ENCODE peak calls at places on chromosomes 4 and X, in ten cellular contexts. O is cardiac muscle cell, W is adrenal gland, E is PC-9, T is RWPE1, G is psoas muscle, B is prostate gland, D is GM23248, I is right atrium auricular region, X is left lung. J is an unnamed sample.

GRCh38 chr4:87232241-87232640 is 11.8 kb upstream of the KLHL8 start:
- DNase-seq in O (no peak), W (no peak), E (no peak), T (no peak), G (no peak), B (no peak), D (peak), I (no peak), X (no peak), J (peak)

GRCh38 chr4:128310266-128310697 is 22.7 kb upstream of the PGRMC2 start:
- DNase-seq in O (peak), W (peak), E (no peak), T (no peak), G (peak), B (no peak), D (no peak), I (no peak), X (no peak), J (no peak)

GRCh38 chr4:43425206-43425605 is 532.7 kb downstream of the GRXCR1 start:
- DNase-seq in O (no peak), W (no peak), E (no peak), T (no peak), G (no peak), B (no peak), D (no peak), I (no peak), X (no peak), J (no peak)

GRCh38 chr4:113057891-113058290 is 8.4 kb downstream of the ANK2 start:
- DNase-seq in O (no peak), W (no peak), E (peak), T (no peak), G (no peak), B (no peak), D (peak), I (no peak), X (no peak), J (no peak)

GRCh38 chr4:169293343-169294176 is 22.8 kb upstream of the SH3RF1 start:
- DNase-seq in O (no peak), W (peak), E (no peak), T (no peak), G (no peak), B (no peak), D (no peak), I (no peak), X (no peak), J (no peak)

GRCh38 chr4:2413821-2414610 is 4.4 kb downstream of the ZFYVE28 start:
- DNase-seq in O (no peak), W (peak), E (no peak), T (no peak), G (no peak), B (no peak), D (peak), I (no peak), X (no peak), J (no peak)

GRCh38 chr4:15506464-15506863 is 36.8 kb downstream of the CC2D2A start:
- DNase-seq in O (no peak), W (no peak), E (no peak), T (no peak), G (no peak), B (no peak), D (peak), I (no peak), X (no peak), J (no peak)

GRCh38 chr4:87078987-87079469 is 141.4 kb downstream of the KLHL8 start:
- DNase-seq in O (no peak), W (peak), E (no peak), T (no peak), G (peak), B (peak), D (peak), I (peak), X (no peak), J (peak)

GRCh38 chr4:74111990-74112389 is 13.0 kb upstream of the CXCL2 start:
- DNase-seq in O (peak), W (no peak), E (no peak), T (no peak), G (no peak), B (no peak), D (peak), I (no peak), X (peak), J (peak)

GRCh38 chr4:74109116-74109791 is 10.3 kb upstream of the CXCL2 start:
- DNase-seq in O (peak), W (peak), E (peak), T (peak), G (peak), B (no peak), D (peak), I (peak), X (peak), J (peak)

GRCh38 chr4:74111576-74111975 is 12.6 kb upstream of the CXCL2 start:
- DNase-seq in O (no peak), W (no peak), E (no peak), T (no peak), G (no peak), B (no peak), D (no peak), I (no peak), X (no peak), J (peak)

GRCh38 chr4:74109894-74110605 is 11.1 kb upstream of the CXCL2 start:
- DNase-seq in O (no peak), W (no peak), E (no peak), T (peak), G (no peak), B (no peak), D (peak), I (no peak), X (no peak), J (peak)

GRCh38 chr4:74110670-74111069 is 11.7 kb upstream of the CXCL2 start:
- DNase-seq in O (no peak), W (no peak), E (no peak), T (no peak), G (no peak), B (no peak), D (no peak), I (no peak), X (no peak), J (no peak)
- H3K27ac ChIP-seq in O (no peak), W (no peak), E (peak), T (no peak), G (peak), B (no peak), D (peak), I (peak), X (peak), J (no peak)

GRCh38 chr4:124933521-124933920 is 221.0 kb upstream of the ANKRD50 start:
- DNase-seq in O (no peak), W (no peak), E (no peak), T (no peak), G (no peak), B (no peak), D (no peak), I (no peak), X (no peak), J (no peak)

GRCh38 chr4:124934921-124935320 is 222.4 kb upstream of the ANKRD50 start:
- DNase-seq in O (no peak), W (no peak), E (no peak), T (no peak), G (no peak), B (no peak), D (no peak), I (no peak), X (no peak), J (no peak)

GRCh38 chr4:124938836-124939235 is 226.3 kb upstream of the ANKRD50 start:
- DNase-seq in O (no peak), W (no peak), E (no peak), T (no peak), G (no peak), B (no peak), D (no peak), I (no peak), X (no peak), J (no peak)

GRCh38 chr4:124937993-124938392 is 225.5 kb upstream of the ANKRD50 start:
- DNase-seq in O (peak), W (no peak), E (no peak), T (no peak), G (no peak), B (no peak), D (no peak), I (no peak), X (peak), J (no peak)

DNA sequence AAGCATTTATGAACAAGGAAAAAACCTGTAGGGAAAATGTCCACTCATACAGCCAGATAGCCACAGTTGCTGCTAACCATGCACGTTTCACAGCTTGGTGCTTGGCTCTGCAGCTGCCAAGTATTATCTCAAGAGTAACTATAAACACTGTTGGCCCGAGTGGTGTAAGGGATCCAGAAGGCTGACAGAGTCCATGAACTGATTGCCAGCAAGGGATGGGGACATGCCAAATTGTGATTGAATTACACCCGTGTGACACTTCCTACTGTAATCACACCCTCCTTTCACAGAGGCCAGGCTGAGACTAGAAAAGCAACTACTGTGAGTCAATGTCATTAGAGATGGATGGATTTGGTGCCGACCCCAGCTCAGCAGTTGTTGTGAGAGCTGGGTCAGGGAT is 223.9 kb upstream of the ANKRD50 start:
- DNase-seq in O (peak), W (peak), E (no peak), T (no peak), G (peak), B (no peak), D (peak), I (peak), X (peak), J (no peak)
- H3K27ac ChIP-seq in O (peak), W (no peak), E (no peak), T (no peak), G (peak), B (no peak), D (no peak), I (no peak), X (no peak), J (no peak)

DNA sequence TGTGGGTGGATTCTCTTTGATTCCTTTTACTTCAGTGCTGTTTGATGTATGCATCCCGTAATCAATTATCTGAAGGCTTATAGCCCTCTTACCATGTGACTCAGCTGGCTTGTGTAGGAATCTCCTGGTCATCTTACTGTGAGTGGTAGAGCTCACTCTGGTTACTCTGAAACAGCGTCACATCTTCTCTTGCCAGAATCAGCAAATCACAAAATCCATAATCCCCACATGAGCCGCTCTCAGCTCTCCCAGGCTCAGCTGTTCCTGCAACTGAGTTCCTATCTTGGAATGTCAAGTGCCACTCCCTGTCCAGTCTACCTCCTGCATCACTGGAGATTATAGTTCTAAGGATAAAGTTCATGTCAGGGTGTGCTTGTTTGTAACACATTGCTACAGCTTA is 278.0 kb downstream of the FBXO8 start:
- DNase-seq in O (peak), W (no peak), E (no peak), T (no peak), G (no peak), B (no peak), D (no peak), I (no peak), X (no peak), J (peak)
- H3K27ac ChIP-seq in O (peak), W (no peak), E (no peak), T (no peak), G (no peak), B (no peak), D (no peak), I (peak), X (no peak), J (no peak)

DNA sequence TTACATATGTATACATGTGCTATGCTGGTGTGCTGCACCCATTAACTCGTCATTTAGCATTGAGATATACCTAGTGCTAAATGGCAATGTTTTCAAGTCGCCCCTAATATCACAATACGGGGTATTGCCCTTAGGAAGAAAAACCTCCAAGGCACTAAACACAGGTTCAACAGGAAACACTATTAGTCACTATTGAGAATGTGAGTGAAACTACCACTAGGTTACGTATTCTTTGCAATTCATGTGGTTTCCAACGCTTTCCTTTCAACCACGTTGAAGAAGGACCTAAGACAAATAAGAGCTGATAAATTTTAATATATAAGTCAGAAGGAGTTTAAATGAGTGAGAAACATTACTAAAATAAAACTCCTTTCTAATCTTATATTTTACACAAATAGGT is 134.7 kb upstream of the SPANXN4 start:
- DNase-seq in O (no peak), W (no peak), E (no peak), T (no peak), G (no peak), B (no peak), D (no peak), I (no peak), X (no peak), J (no peak)
- H3K27ac ChIP-seq in O (no peak), W (no peak), E (no peak), T (no peak), G (no peak), B (no peak), D (no peak), I (no peak), X (no peak), J (no peak)

DNA sequence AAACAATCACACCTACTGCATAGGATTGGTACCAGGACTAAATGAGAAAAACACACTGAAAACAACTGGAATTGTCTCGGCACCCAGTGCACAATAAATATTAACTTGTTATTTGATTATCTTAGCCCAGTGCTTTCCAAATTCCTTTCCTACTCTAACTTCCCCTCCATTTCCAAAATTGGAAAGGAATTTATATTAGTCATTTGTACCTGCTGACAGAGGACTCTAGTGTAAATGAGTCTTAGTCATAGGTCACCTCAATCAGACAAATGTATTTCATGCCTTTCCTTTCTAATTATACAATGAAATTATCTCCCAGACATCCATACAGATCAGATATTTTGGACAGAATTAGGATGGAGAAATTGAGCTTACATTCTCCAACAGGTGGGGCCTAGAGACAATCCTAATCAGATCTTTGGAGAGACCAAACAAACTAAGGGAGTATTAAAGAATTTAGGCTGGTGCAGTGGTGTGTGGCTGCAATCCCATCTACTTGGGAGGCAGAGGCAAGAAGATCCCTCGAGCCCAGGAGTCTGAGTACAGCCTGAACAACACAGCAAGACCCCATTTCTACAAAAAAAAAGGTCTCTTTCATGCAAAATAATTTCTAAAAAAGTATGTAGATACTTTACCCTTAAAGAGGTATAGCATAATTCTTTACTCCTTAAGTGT is 10.1 kb downstream of the SH3D19 start:
- DNase-seq in O (no peak), W (no peak), E (peak), T (peak), G (no peak), B (no peak), D (no peak), I (no peak), X (no peak), J (no peak)
- H3K27ac ChIP-seq in O (peak), W (no peak), E (peak), T (no peak), G (peak), B (peak), D (no peak), I (peak), X (peak), J (peak)

GRCh38 chrX:19810809-19811208 is 76.6 kb downstream of the SH3KBP1 start:
- DNase-seq in O (no peak), W (no peak), E (no peak), T (no peak), G (no peak), B (no peak), D (peak), I (no peak), X (no peak), J (no peak)
- H3K27ac ChIP-seq in O (no peak), W (no peak), E (no peak), T (no peak), G (no peak), B (no peak), D (peak), I (no peak), X (no peak), J (peak)

GRCh38 chr4:89295415-89295927 is 12.1 kb downstream of the GPRIN3 start:
- DNase-seq in O (no peak), W (no peak), E (no peak), T (no peak), G (no peak), B (no peak), D (no peak), I (no peak), X (no peak), J (no peak)
- H3K27ac ChIP-seq in O (no peak), W (no peak), E (no peak), T (no peak), G (no peak), B (no peak), D (no peak), I (no peak), X (peak), J (no peak)

GRCh38 chrX:38652934-38653442 is 91.6 kb downstream of the TSPAN7 start:
- DNase-seq in O (no peak), W (no peak), E (no peak), T (no peak), G (no peak), B (no peak), D (no peak), I (no peak), X (no peak), J (no peak)

GRCh38 chrX:38649227-38649626 is 87.9 kb downstream of the TSPAN7 start:
- DNase-seq in O (no peak), W (no peak), E (no peak), T (no peak), G (no peak), B (no peak), D (no peak), I (no peak), X (no peak), J (no peak)

GRCh38 chrX:38654302-38654701 is 93.0 kb downstream of the TSPAN7 start:
- DNase-seq in O (peak), W (peak), E (no peak), T (peak), G (no peak), B (no peak), D (peak), I (no peak), X (no peak), J (peak)

GRCh38 chrX:38649674-38650647 is 88.6 kb downstream of the TSPAN7 start:
- DNase-seq in O (no peak), W (no peak), E (no peak), T (no peak), G (peak), B (no peak), D (no peak), I (no peak), X (no peak), J (no peak)

GRCh38 chrX:38651625-38652601 is 90.6 kb downstream of the TSPAN7 start:
- DNase-seq in O (no peak), W (no peak), E (no peak), T (no peak), G (no peak), B (no peak), D (no peak), I (no peak), X (no peak), J (no peak)
- H3K27ac ChIP-seq in O (no peak), W (no peak), E (no peak), T (no peak), G (peak), B (no peak), D (no peak), I (peak), X (no peak), J (no peak)

DNA sequence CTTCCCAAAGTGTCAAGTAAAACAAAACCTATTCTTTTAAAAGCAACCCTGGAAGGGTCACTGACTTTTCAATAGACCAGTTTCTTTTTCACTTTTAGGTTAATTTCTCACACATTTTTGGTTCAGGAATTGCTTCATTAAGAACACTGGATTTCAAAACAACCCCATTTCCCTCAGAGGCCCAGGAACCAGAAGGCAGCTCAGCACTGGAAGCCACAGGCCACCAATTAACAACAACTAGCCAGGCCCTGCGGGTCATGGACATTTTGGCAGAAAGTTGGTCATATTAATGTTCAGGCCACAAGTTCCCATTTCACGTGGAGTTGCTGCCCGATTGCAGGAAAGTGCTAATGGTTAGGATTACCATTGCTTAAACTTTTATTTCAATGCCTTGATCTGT is 39.8 kb downstream of the HAND2 start:
- DNase-seq in O (no peak), W (no peak), E (no peak), T (no peak), G (no peak), B (no peak), D (peak), I (no peak), X (no peak), J (no peak)
- H3K27ac ChIP-seq in O (peak), W (no peak), E (no peak), T (no peak), G (no peak), B (no peak), D (no peak), I (peak), X (peak), J (no peak)

J was measured in trophoblast cell.